ENCODE peak calls at places on chromosomes 7 and 10, in eight cellular contexts. X is BE2C, K is sigmoid colon, C is spleen, H is HepG2, W is fibroblast of the aortic adventitia, Z is iPS DF 6.9, L is IMR-90. S is an unnamed sample.

GRCh38 chr7:47154781-47155180 is 427.1 kb downstream of the TNS3 start:
- DNase-seq in Z (no peak), H (no peak), C (no peak), K (no peak), X (no peak), L (no peak), W (no peak), S (no peak)

GRCh38 chr10:86281396-86281795 is 85.2 kb downstream of the GRID1 start:
- DNase-seq in K (no peak), H (no peak), C (no peak), X (no peak), W (no peak), Z (no peak), L (no peak), S (no peak)

GRCh38 chr10:21975378-21975990 is 28.0 kb downstream of the DNAJC1 start:
- DNase-seq in X (no peak), K (no peak), C (no peak), W (no peak), Z (no peak), H (peak; percentile 13), L (no peak), S (no peak)

GRCh38 chr10:129288940-129289468 is 178.0 kb upstream of the MGMT start:
- DNase-seq in Z (no peak), C (no peak), W (peak; percentile 2), H (no peak), K (no peak), L (no peak), X (peak; percentile 87), S (peak; percentile 57)

GRCh38 chr10:22779331-22780019 is 65.1 kb upstream of the PIP4K2A start:
- DNase-seq in C (no peak), L (no peak), K (no peak), Z (no peak), X (no peak), W (no peak), H (peak; percentile 22), S (no peak)

GRCh38 chr7:128909605-128910568 is 622 bp downstream of the KCP start:
- DNase-seq in X (peak; percentile 84), L (peak; percentile 23), Z (no peak), C (peak; percentile 74), W (peak; percentile 26), K (peak; percentile 74), H (no peak), S (peak; percentile 44)

GRCh38 chr7:50508471-50508943 is 56.7 kb downstream of the DDC start:
- DNase-seq in L (no peak), X (no peak), Z (no peak), H (no peak), K (no peak), C (no peak), W (no peak), S (no peak)

GRCh38 chr7:132576723-132577089 is 436 bp upstream of the PLXNA4 start:
- DNase-seq in H (no peak), Z (no peak), W (no peak), X (no peak), L (no peak), C (no peak), K (no peak), S (no peak)

GRCh38 chr10:97763947-97764346 is 7.9 kb downstream of the SFRP5 start:
- DNase-seq in W (no peak), H (no peak), C (no peak), Z (no peak), K (no peak), L (no peak), X (no peak), S (no peak)

GRCh38 chr10:122161795-122162194 is 109.3 kb upstream of the BTBD16 start:
- DNase-seq in C (peak; percentile 32), L (no peak), X (no peak), H (no peak), W (no peak), K (no peak), Z (no peak), S (no peak)

GRCh38 chr7:75064291-75064690 is 9.3 kb downstream of the RCC1L start:
- DNase-seq in W (no peak), X (no peak), Z (no peak), L (no peak), K (no peak), H (no peak), C (peak; percentile 47), S (no peak)

GRCh38 chr7:137933270-137934017 is 68.4 kb downstream of the CREB3L2 start:
- DNase-seq in K (peak; percentile 77), C (no peak), Z (no peak), L (peak; percentile 83), W (peak; percentile 79), H (no peak), X (peak; percentile 49), S (peak; percentile 42)

GRCh38 chr10:123136806-123137642 is 1.3 kb downstream of the HMX3 start:
- DNase-seq in H (no peak), C (no peak), W (no peak), X (no peak), Z (no peak), K (no peak), L (no peak), S (peak; percentile 19)

GRCh38 chr7:106777666-106778299 is 87.3 kb upstream of the PIK3CG start:
- DNase-seq in X (no peak), W (no peak), L (no peak), K (no peak), C (no peak), Z (no peak), H (no peak), S (no peak)

GRCh38 chr10:29618341-29619171 is 16.2 kb downstream of the SVIL start:
- DNase-seq in W (peak; percentile 45), C (no peak), Z (no peak), L (peak; percentile 45), X (no peak), H (peak; percentile 90), K (peak; percentile 83), S (peak; percentile 48)

DNA sequence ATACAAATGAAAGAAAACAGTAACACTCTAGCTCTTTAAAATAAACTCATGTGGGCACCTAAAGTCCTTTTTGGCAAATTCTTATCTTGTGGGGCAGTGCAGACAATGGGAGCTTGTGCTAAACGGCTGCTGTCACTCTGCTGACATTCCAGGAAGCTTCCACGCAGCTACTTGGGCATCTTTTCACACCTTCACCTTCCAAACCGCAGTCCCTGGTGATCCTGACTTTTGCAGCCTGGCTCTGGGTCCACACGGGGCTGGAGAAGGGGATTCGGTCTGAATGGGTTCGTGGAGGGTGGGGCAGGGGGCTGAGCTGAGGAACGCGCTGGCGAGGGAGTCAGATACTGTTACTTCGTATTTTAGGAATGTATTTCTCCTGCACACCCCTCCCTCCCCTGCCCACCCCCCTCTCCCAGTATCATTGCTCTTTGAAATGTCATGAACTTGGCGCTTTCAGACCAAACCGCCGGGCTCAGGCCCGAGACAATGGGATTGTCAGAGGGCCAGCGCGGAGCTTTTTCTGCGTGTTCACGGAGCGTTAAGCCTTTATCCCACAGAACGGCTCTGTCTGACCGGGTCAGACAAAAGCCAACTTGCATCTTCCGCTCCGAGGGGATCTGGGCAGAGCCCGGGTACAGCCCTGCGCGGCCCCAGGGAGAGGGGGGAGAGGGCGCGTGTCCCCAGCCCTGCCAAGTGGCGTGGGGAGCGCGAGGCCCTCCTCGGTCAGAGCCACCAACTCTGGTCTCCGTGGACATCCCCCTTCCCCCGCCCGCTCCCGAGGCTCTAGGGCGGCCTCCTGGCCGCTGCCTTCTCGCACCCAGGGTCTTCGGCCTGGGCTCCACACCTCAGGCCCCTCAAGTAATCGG is 76.7 kb upstream of the EN2 start:
- DNase-seq in C (peak; percentile 64), K (no peak), Z (no peak), X (no peak), L (no peak), H (no peak), W (peak; percentile 33), S (no peak)
- H3K4me3 ChIP-seq in C (peak overlapping the region; percentile 8), K (no peak overlapping the region), Z (no peak overlapping the region), X (no peak overlapping the region), L (no peak overlapping the region), H (no peak overlapping the region), W (peak overlapping the region; percentile 28), S (no peak overlapping the region)

DNA sequence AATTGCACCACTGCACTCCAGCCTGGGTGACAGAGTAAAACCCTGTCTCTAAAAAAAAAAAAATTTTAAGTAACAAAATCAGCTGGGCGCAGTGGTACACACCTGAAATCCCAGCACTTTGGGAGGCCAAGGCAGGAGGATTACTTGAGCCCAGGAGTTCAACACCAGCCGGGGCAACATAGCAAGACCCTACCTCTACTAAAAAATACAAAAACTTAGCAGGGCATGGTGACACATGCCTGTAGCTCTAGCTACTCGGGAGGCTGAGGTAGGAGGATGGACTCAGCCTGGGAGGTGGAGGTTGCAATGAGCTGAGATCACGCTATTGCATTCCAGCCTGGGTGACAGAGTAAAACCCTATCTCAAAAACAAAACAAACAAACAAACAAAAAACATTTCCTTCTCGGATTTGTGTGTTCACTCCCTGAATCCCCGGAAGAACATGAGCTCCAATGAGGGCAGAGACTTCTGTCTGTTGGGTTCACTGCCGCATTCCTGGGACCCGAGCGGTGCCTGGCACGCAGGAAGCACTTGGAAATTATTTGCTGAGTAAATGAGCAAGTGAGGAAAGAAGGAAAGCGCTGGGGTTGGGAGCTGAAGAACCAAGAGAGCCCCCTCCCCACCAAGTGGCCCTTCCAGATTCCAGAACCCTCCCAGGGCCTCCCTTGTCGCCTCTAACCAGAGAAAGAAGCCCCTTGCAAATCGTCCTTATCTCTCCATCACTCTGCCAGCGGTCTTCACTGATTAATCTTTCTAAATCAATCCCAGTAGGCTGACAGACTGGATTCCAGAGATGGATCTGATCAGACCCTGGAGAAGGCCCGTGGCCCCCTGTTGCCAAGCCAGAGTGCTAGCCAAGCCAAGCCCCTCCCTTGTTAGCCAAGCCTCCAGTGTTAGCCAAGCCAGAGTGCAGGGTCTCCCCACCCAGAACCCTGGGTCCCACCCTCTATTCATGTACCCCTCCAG is 6.2 kb downstream of the TNRC18 start:
- DNase-seq in H (no peak), L (peak; percentile 54), X (no peak), Z (no peak), K (no peak), W (peak; percentile 35), C (no peak), S (no peak)
- H3K4me3 ChIP-seq in H (no peak overlapping the region), L (no peak overlapping the region), X (no peak overlapping the region), Z (no peak overlapping the region), K (no peak overlapping the region), W (no peak overlapping the region), C (no peak overlapping the region), S (no peak overlapping the region)

GRCh38 chr10:11602357-11602756 is 9.1 kb downstream of the USP6NL start:
- DNase-seq in C (no peak), K (no peak), X (no peak), H (no peak), L (no peak), W (no peak), Z (no peak), S (no peak)
- H3K4me3 ChIP-seq in C (no peak overlapping the region), K (no peak overlapping the region), X (no peak overlapping the region), H (peak overlapping the region; percentile 20), L (no peak overlapping the region), W (no peak overlapping the region), Z (no peak overlapping the region), S (no peak overlapping the region)

DNA sequence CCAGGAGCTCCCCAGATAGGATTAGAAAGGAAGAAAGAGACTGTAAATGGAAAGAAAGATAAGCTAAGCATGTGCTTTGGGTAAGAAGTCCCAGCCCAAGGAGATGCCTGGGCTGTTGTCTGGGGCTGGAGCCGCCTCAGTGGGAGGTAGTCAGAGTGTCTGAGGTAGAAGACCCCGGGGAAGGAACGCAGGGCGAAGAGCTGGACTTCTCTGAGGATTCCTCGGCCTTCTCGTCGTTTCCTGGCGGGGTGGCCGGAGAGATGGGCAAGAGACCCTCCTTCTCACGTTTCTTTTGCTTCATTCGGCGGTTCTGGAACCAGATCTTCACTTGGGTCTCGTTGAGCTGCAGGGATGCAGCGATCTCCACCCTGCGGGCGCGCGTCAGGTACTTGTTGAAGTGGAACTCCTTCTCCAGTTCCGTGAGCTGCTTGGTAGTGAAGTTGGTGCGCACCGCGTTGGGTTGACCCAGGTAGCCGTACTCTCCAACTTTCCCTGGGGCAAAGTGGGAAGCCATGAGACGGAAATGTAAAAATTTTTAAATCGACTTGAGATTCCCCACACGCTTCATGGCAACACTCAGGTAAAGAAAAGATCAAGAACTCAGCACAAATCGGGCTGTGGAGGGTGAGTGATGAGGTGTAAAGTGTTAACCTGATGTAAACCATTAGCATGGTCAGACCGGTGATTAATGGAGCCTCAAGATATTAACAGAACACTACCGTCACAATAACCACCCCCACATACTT is 1.3 kb downstream of the HOXA1 start:
- DNase-seq in C (no peak), X (no peak), H (no peak), K (peak; percentile 65), L (no peak), Z (no peak), W (no peak), S (no peak)
- H3K4me3 ChIP-seq in C (no peak overlapping the region), X (no peak overlapping the region), H (no peak overlapping the region), K (no peak overlapping the region), L (no peak overlapping the region), Z (no peak overlapping the region), W (no peak overlapping the region), S (no peak overlapping the region)

S was measured in fibroblast of pulmonary artery.